ENCODE peak calls at places on chromosomes 11 and 22, in ten cellular contexts. G is ovary, M is IMR-90, H is uterus, F is lower leg skin, Q is A549, V is endothelial cell of umbilical vein, R is GM12878, J is heart left ventricle, A is K562. N is an unnamed sample.

GRCh38 chr11:126194121-126194543 is 17.3 kb downstream of the RPUSD4 start:
- DNase-seq in G (peak; percentile 65), M (peak; percentile 59), H (peak; percentile 56), F (no peak), Q (peak; percentile 55), V (peak; percentile 67), R (no peak), J (no peak), A (peak; percentile 50), N (no peak)

GRCh38 chr11:46238078-46238966 is 39.1 kb upstream of the CREB3L1 start:
- DNase-seq in G (peak; percentile 90), M (peak; percentile 63), H (peak; percentile 70), F (peak; percentile 40), Q (peak; percentile 60), V (peak; percentile 82), R (no peak), J (peak; percentile 83), A (peak; percentile 82), N (no peak)

GRCh38 chr11:105588001-105588400 is 21.9 kb upstream of the GRIA4 start:
- DNase-seq in G (no peak), M (peak; percentile 83), H (no peak), F (no peak), Q (no peak), V (peak; percentile 14), R (no peak), J (no peak), A (no peak), N (no peak)

GRCh38 chr22:22099833-22100812 is 117.5 kb upstream of the TOP3B start:
- DNase-seq in G (no peak), M (peak; percentile 32), H (no peak), F (no peak), Q (no peak), V (no peak), R (no peak), J (no peak), A (peak; percentile 89), N (no peak)

GRCh38 chr22:28034760-28035401 is 115.8 kb upstream of the PITPNB start:
- DNase-seq in G (peak; percentile 76), M (peak; percentile 59), H (peak; percentile 81), F (peak; percentile 65), Q (no peak), V (peak; percentile 86), R (no peak), J (peak; percentile 94), A (peak; percentile 84), N (no peak)

GRCh38 chr11:95835768-95836488 is 45.6 kb downstream of the CEP57 start:
- DNase-seq in G (peak; percentile 50), M (peak; percentile 96), H (peak; percentile 59), F (peak; percentile 51), Q (peak; percentile 48), V (peak; percentile 77), R (peak; percentile 13), J (peak; percentile 60), A (peak; percentile 80), N (no peak)

GRCh38 chr11:17164361-17165246 is 43.2 kb downstream of the PIK3C2A start:
- DNase-seq in G (no peak), M (peak; percentile 15), H (peak; percentile 40), F (no peak), Q (no peak), V (peak; percentile 31), R (no peak), J (no peak), A (peak; percentile 31), N (no peak)

GRCh38 chr11:36375348-36376314 is 79.5 kb downstream of the PRR5L start:
- DNase-seq in G (peak; percentile 54), M (no peak), H (no peak), F (no peak), Q (no peak), V (peak; percentile 25), R (no peak), J (no peak), A (no peak), N (no peak)

GRCh38 chr11:66843776-66844495 is 695 bp downstream of the RCE1 start:
- DNase-seq in G (no peak), M (no peak), H (no peak), F (no peak), Q (no peak), V (no peak), R (no peak), J (no peak), A (no peak), N (no peak)

GRCh38 chr11:96055706-96056387 is 131.9 kb upstream of the MTMR2 start:
- DNase-seq in G (no peak), M (peak; percentile 62), H (no peak), F (no peak), Q (no peak), V (no peak), R (no peak), J (no peak), A (peak; percentile 24), N (no peak)

GRCh38 chr11:78037056-78037455 is 14.0 kb upstream of the KCTD14 start:
- DNase-seq in G (no peak), M (no peak), H (no peak), F (no peak), Q (no peak), V (no peak), R (no peak), J (no peak), A (no peak), N (no peak)

DNA sequence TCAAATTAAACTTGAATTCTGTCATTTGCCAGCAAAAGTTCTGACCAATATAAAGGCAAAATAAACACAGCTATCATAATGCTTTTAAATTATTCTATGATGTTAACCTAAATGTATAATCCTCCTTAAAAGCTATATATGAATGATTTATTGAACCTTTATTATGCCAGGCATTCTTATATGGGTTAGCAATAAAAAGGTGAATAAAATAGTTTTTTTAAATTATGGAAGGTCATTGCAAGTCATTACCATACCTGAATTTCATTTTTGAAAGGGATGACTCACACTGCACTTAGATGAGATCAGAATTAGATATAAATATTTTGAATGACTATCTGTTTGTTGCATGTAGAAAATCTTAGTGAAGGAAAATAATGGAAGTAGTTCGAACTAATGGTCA is 822.2 kb downstream of the LUZP2 start:
- DNase-seq in G (no peak), M (no peak), H (no peak), F (no peak), Q (no peak), V (no peak), R (no peak), J (no peak), A (no peak), N (no peak)
- TF ChIP-seq POLR2A in G (no peak), M (no peak), H (no peak), F (no peak), Q (no peak), V (no peak), R (no peak), J (no peak), A (no peak), N (no peak)

GRCh38 chr22:23756891-23757290 is 2.7 kb upstream of the VPREB3 start:
- DNase-seq in G (no peak), M (no peak), H (no peak), F (no peak), Q (no peak), V (no peak), R (no peak), J (no peak), A (no peak), N (no peak)

GRCh38 chr22:23754220-23754919 is at the start of gene VPREB3:
- DNase-seq in G (no peak), M (no peak), H (no peak), F (no peak), Q (no peak), V (no peak), R (no peak), J (no peak), A (no peak), N (no peak)

GRCh38 chr22:23754980-23755636 is 883 bp upstream of the VPREB3 start:
- DNase-seq in G (no peak), M (no peak), H (no peak), F (no peak), Q (no peak), V (peak; percentile 73), R (no peak), J (no peak), A (no peak), N (no peak)

GRCh38 chr22:23753371-23753770 is 854 bp downstream of the VPREB3 start:
- DNase-seq in G (no peak), M (no peak), H (no peak), F (no peak), Q (no peak), V (no peak), R (no peak), J (no peak), A (no peak), N (no peak)

DNA sequence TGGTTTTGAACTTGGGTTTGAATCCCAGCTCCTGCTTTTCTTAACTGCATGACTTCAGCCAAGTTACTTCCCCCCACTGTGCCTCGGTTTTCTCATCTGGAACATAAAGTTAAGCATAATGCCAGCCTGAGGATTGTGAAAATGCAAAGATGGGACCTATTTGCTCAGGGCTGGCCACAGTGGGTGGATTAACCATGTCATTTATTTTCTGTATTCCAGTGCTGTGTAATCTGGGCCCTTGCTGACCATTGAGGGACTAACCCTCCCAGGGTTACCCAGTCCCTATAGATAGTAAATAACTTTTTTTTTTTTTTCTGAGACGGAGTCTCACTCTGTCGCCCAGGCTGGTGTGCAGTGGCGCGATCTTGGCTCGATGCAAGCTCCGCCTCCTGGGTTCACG is 1.5 kb upstream of the VPREB3 start:
- DNase-seq in G (no peak), M (no peak), H (no peak), F (no peak), Q (no peak), V (no peak), R (no peak), J (no peak), A (no peak), N (no peak)
- TF ChIP-seq POLR2A in G (no peak), M (no peak), H (no peak), F (no peak), Q (no peak), V (no peak), R (no peak), J (no peak), A (no peak), N (no peak)

GRCh38 chr22:38872831-38873248 is 824 bp upstream of the CBX6 start:
- DNase-seq in G (peak; percentile 83), M (peak; percentile 32), H (peak; percentile 74), F (peak; percentile 35), Q (peak; percentile 59), V (peak; percentile 34), R (no peak), J (peak; percentile 83), A (peak; percentile 70), N (peak; percentile 38)
- TF ChIP-seq POLR2A in G (peak; percentile 45), M (no peak), H (peak; percentile 56), F (no peak), Q (peak; percentile 62), V (no peak), R (peak; percentile 14), J (no peak), A (no peak), N (no peak)

DNA sequence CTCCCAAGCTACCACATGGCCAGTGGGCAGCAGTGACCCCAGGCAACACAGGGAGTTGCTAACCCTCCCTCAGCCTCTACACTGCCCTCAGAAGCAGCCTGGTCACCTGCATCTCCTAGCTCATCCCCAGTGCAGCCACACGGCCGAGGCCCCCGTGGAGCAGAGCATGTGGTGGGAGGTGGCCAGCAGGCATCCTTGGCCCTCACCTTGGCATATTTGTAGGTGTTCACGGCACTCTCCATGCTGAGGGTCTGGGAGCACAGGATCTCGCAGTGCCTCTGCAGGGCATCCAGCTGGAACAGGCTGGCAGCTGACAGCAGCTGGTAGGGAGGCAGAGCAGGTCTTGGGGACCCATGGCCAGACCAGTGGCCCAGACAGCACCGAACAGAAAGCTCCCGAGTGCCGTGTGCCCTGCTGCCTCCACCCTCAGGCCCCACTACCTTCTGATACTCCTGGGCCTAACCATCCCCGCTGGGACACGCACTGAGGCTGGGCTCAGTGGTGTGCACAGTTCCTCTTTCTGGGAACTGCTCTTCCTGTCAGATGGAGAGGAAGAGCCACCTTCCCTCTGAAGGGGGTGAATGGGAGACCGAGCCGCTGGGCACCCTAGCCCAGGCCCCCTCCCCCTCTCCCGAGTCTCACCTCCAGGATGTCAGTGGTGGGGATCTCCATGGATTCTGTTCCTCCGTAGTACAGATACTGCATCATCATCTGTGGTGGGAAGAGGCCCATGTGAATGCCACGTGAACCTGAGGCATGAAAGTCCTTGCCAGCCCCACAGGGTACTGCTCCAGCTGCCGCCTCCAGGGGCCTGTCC is 48.8 kb downstream of the NAT10 start:
- DNase-seq in G (no peak), M (no peak), H (no peak), F (no peak), Q (no peak), V (no peak), R (peak; percentile 42), J (no peak), A (no peak), N (no peak)
- TF ChIP-seq POLR2A in G (no peak), M (no peak), H (no peak), F (no peak), Q (no peak), V (no peak), R (peak; percentile 46), J (no peak), A (no peak), N (no peak)